ENCODE peak calls at places on chromosome 20, in nine cellular contexts. One of them, this sample, is unnamed.
A peak's percentile ranks its signal among the peaks of the same experiment; 100 is the strongest.

GRCh38 chr20:23285536-23285935 is 65.1 kb upstream of the NXT1 start:
- DNase-seq in psoas muscle: no peak
- DNase-seq in astrocyte: no peak
- DNase-seq in fibroblast of lung: no peak
- DNase-seq in esophagus squamous epithelium: no peak
- DNase-seq in bronchial epithelial cell: no peak
- DNase-seq in mesendoderm: no peak
- DNase-seq in brain microvascular endothelial cell: no peak
- DNase-seq in tibial artery: no peak
- DNase-seq in this sample: no peak

GRCh38 chr20:60921021-60921622 is 330.9 kb upstream of the CDH4 start:
- DNase-seq in psoas muscle: peak; percentile 59
- DNase-seq in astrocyte: peak; percentile 25
- DNase-seq in fibroblast of lung: no peak
- DNase-seq in esophagus squamous epithelium: no peak
- DNase-seq in bronchial epithelial cell: no peak
- DNase-seq in mesendoderm: peak; percentile 7
- DNase-seq in brain microvascular endothelial cell: no peak
- DNase-seq in tibial artery: no peak
- DNase-seq in this sample: no peak

GRCh38 chr20:46939031-46939430 is 44.4 kb downstream of the EYA2 start:
- DNase-seq in psoas muscle: no peak
- DNase-seq in astrocyte: no peak
- DNase-seq in fibroblast of lung: no peak
- DNase-seq in esophagus squamous epithelium: no peak
- DNase-seq in bronchial epithelial cell: peak; percentile 29
- DNase-seq in mesendoderm: peak; percentile 77
- DNase-seq in brain microvascular endothelial cell: no peak
- DNase-seq in tibial artery: no peak
- DNase-seq in this sample: no peak

GRCh38 chr20:60694763-60695162 is 557.3 kb upstream of the CDH4 start:
- DNase-seq in psoas muscle: no peak
- DNase-seq in astrocyte: peak; percentile 80
- DNase-seq in fibroblast of lung: peak; percentile 5
- DNase-seq in esophagus squamous epithelium: no peak
- DNase-seq in bronchial epithelial cell: peak; percentile 52
- DNase-seq in mesendoderm: peak; percentile 26
- DNase-seq in brain microvascular endothelial cell: no peak
- DNase-seq in tibial artery: no peak
- DNase-seq in this sample: no peak

GRCh38 chr20:17786221-17786718 is 86.5 kb downstream of the BANF2 start:
- DNase-seq in psoas muscle: peak; percentile 67
- DNase-seq in astrocyte: peak; percentile 75
- DNase-seq in fibroblast of lung: peak; percentile 68
- DNase-seq in esophagus squamous epithelium: no peak
- DNase-seq in bronchial epithelial cell: no peak
- DNase-seq in mesendoderm: no peak
- DNase-seq in brain microvascular endothelial cell: peak; percentile 54
- DNase-seq in tibial artery: peak; percentile 49
- DNase-seq in this sample: peak; percentile 67

GRCh38 chr20:4067600-4068261 is 52.4 kb upstream of the RNF24 start:
- DNase-seq in psoas muscle: no peak
- DNase-seq in astrocyte: peak; percentile 79
- DNase-seq in fibroblast of lung: peak; percentile 75
- DNase-seq in esophagus squamous epithelium: no peak
- DNase-seq in bronchial epithelial cell: peak; percentile 75
- DNase-seq in mesendoderm: no peak
- DNase-seq in brain microvascular endothelial cell: peak; percentile 68
- DNase-seq in tibial artery: peak; percentile 52
- DNase-seq in this sample: no peak

GRCh38 chr20:57437267-57437666 is 46.1 kb downstream of the RBM38 start:
- DNase-seq in psoas muscle: no peak
- DNase-seq in astrocyte: no peak
- DNase-seq in fibroblast of lung: no peak
- DNase-seq in esophagus squamous epithelium: no peak
- DNase-seq in bronchial epithelial cell: no peak
- DNase-seq in mesendoderm: no peak
- DNase-seq in brain microvascular endothelial cell: no peak
- DNase-seq in tibial artery: no peak
- DNase-seq in this sample: no peak

GRCh38 chr20:47099749-47100515 is 205.3 kb downstream of the EYA2 start:
- DNase-seq in psoas muscle: peak; percentile 66
- DNase-seq in astrocyte: no peak
- DNase-seq in fibroblast of lung: peak; percentile 68
- DNase-seq in esophagus squamous epithelium: no peak
- DNase-seq in bronchial epithelial cell: no peak
- DNase-seq in mesendoderm: no peak
- DNase-seq in brain microvascular endothelial cell: no peak
- DNase-seq in tibial artery: peak; percentile 49
- DNase-seq in this sample: no peak

GRCh38 chr20:21029356-21029755 is 76.8 kb downstream of the LINC00237 start:
- DNase-seq in psoas muscle: no peak
- DNase-seq in astrocyte: no peak
- DNase-seq in fibroblast of lung: no peak
- DNase-seq in esophagus squamous epithelium: no peak
- DNase-seq in bronchial epithelial cell: no peak
- DNase-seq in mesendoderm: no peak
- DNase-seq in brain microvascular endothelial cell: no peak
- DNase-seq in tibial artery: no peak
- DNase-seq in this sample: no peak

GRCh38 chr20:47326718-47327137 is 29.8 kb downstream of the ZMYND8 start:
- DNase-seq in psoas muscle: no peak
- DNase-seq in astrocyte: peak; percentile 78
- DNase-seq in fibroblast of lung: peak; percentile 39
- DNase-seq in esophagus squamous epithelium: no peak
- DNase-seq in bronchial epithelial cell: no peak
- DNase-seq in mesendoderm: no peak
- DNase-seq in brain microvascular endothelial cell: peak; percentile 91
- DNase-seq in tibial artery: no peak
- DNase-seq in this sample: no peak

GRCh38 chr20:25148181-25148981 is 47.1 kb upstream of the ENTPD6 start:
- DNase-seq in psoas muscle: peak; percentile 63
- DNase-seq in astrocyte: peak; percentile 31
- DNase-seq in fibroblast of lung: peak; percentile 50
- DNase-seq in esophagus squamous epithelium: no peak
- DNase-seq in bronchial epithelial cell: peak; percentile 12
- DNase-seq in mesendoderm: peak; percentile 22
- DNase-seq in brain microvascular endothelial cell: peak; percentile 25
- DNase-seq in tibial artery: peak; percentile 44
- DNase-seq in this sample: peak; percentile 75

DNA sequence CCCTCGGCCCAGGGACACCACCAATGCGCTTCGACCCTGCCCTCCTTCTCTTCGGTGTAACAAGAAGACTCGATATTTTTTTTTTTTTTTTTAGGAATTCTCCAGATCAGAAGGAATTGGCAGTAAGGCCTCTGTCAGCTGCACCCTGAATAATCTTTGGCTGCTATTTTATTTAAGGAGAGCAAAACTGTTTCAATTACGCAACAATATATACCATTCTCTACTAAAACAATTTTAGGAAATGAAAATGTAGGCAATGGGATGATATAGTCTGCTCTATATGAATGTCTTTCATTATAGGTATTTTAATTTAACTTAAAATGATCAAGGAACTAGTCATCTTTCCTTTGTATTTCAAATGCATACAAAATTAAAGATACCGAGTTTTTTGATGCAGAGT is 13.3 kb downstream of the ZCCHC3 start:
- DNase-seq in psoas muscle: no peak
- DNase-seq in astrocyte: no peak
- DNase-seq in fibroblast of lung: no peak
- DNase-seq in esophagus squamous epithelium: no peak
- DNase-seq in bronchial epithelial cell: no peak
- DNase-seq in mesendoderm: no peak
- DNase-seq in brain microvascular endothelial cell: no peak
- DNase-seq in tibial artery: no peak
- DNase-seq in this sample: no peak
- H3K4me3 ChIP-seq in psoas muscle: peak overlapping the region; percentile 60
- H3K4me3 ChIP-seq in astrocyte: no peak overlapping the region
- H3K4me3 ChIP-seq in fibroblast of lung: no peak overlapping the region
- H3K4me3 ChIP-seq in esophagus squamous epithelium: peak overlapping the region; percentile 67
- H3K4me3 ChIP-seq in bronchial epithelial cell: no peak overlapping the region
- H3K4me3 ChIP-seq in mesendoderm: no peak overlapping the region
- H3K4me3 ChIP-seq in brain microvascular endothelial cell: no peak overlapping the region
- H3K4me3 ChIP-seq in tibial artery: peak overlapping the region; percentile 54
- H3K4me3 ChIP-seq in this sample: peak overlapping the region; percentile 52

GRCh38 chr20:44810061-44810390 is 320 bp downstream of the RIMS4 start:
- DNase-seq in psoas muscle: no peak
- DNase-seq in astrocyte: no peak
- DNase-seq in fibroblast of lung: no peak
- DNase-seq in esophagus squamous epithelium: no peak
- DNase-seq in bronchial epithelial cell: no peak
- DNase-seq in mesendoderm: peak; percentile 25
- DNase-seq in brain microvascular endothelial cell: no peak
- DNase-seq in tibial artery: no peak
- DNase-seq in this sample: no peak
- H3K4me3 ChIP-seq in psoas muscle: peak overlapping the region; percentile 51
- H3K4me3 ChIP-seq in astrocyte: no peak overlapping the region
- H3K4me3 ChIP-seq in fibroblast of lung: no peak overlapping the region
- H3K4me3 ChIP-seq in esophagus squamous epithelium: peak overlapping the region; percentile 50
- H3K4me3 ChIP-seq in bronchial epithelial cell: no peak overlapping the region
- H3K4me3 ChIP-seq in mesendoderm: no peak overlapping the region
- H3K4me3 ChIP-seq in brain microvascular endothelial cell: no peak overlapping the region
- H3K4me3 ChIP-seq in tibial artery: peak overlapping the region; percentile 38
- H3K4me3 ChIP-seq in this sample: no peak overlapping the region

GRCh38 chr20:51385941-51386530 is 156.5 kb downstream of the NFATC2 start:
- DNase-seq in psoas muscle: no peak
- DNase-seq in astrocyte: no peak
- DNase-seq in fibroblast of lung: peak; percentile 55
- DNase-seq in esophagus squamous epithelium: no peak
- DNase-seq in bronchial epithelial cell: peak; percentile 31
- DNase-seq in mesendoderm: peak; percentile 74
- DNase-seq in brain microvascular endothelial cell: peak; percentile 38
- DNase-seq in tibial artery: no peak
- DNase-seq in this sample: no peak

GRCh38 chr20:51386586-51386985 is 155.9 kb downstream of the NFATC2 start:
- DNase-seq in psoas muscle: no peak
- DNase-seq in astrocyte: no peak
- DNase-seq in fibroblast of lung: no peak
- DNase-seq in esophagus squamous epithelium: no peak
- DNase-seq in bronchial epithelial cell: no peak
- DNase-seq in mesendoderm: no peak
- DNase-seq in brain microvascular endothelial cell: no peak
- DNase-seq in tibial artery: no peak
- DNase-seq in this sample: no peak

GRCh38 chr20:51388227-51388626 is 154.3 kb downstream of the NFATC2 start:
- DNase-seq in psoas muscle: no peak
- DNase-seq in astrocyte: peak; percentile 57
- DNase-seq in fibroblast of lung: no peak
- DNase-seq in esophagus squamous epithelium: no peak
- DNase-seq in bronchial epithelial cell: peak; percentile 87
- DNase-seq in mesendoderm: no peak
- DNase-seq in brain microvascular endothelial cell: no peak
- DNase-seq in tibial artery: no peak
- DNase-seq in this sample: no peak

GRCh38 chr20:51388756-51389542 is 153.6 kb downstream of the NFATC2 start:
- DNase-seq in psoas muscle: no peak
- DNase-seq in astrocyte: no peak
- DNase-seq in fibroblast of lung: no peak
- DNase-seq in esophagus squamous epithelium: no peak
- DNase-seq in bronchial epithelial cell: peak; percentile 18
- DNase-seq in mesendoderm: no peak
- DNase-seq in brain microvascular endothelial cell: no peak
- DNase-seq in tibial artery: no peak
- DNase-seq in this sample: no peak

DNA sequence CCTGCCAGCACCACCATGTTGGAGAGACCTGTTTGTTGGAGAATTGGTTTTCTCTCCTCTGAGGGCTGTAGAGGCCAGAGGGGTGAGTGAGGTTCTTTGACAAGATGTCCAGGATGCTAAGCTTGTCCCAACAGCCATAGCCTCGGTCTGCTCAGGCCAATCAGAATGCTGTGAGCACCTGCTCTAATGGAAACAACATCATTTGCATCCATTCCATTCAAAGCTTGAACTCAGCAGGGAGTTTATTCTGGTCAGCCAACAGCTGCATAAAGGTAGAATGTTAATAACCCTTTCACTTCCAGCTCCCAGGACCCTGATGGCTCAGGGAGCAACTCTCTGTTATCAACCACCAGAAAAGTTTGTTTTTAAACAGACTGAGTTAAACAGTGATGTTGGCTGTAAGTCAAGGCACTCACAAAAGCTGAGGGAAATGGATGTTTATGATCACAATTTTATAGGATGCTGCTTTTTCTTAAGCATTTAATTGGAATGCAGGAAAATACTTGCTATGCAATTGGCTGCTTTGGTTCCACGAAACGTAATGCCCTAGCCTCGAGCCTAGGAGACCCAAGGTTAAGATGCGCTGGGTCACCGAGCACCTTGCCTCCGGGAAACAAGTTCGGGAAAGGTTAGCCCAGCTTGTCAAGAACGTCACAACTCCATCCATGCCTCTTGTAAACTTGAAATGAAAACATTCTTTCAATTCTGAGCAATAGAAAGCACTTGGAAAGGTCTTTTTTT is 155.2 kb downstream of the NFATC2 start:
- DNase-seq in psoas muscle: no peak
- DNase-seq in astrocyte: no peak
- DNase-seq in fibroblast of lung: no peak
- DNase-seq in esophagus squamous epithelium: no peak
- DNase-seq in bronchial epithelial cell: no peak
- DNase-seq in mesendoderm: peak; percentile 70
- DNase-seq in brain microvascular endothelial cell: no peak
- DNase-seq in tibial artery: no peak
- DNase-seq in this sample: no peak
- H3K4me3 ChIP-seq in psoas muscle: no peak overlapping the region
- H3K4me3 ChIP-seq in astrocyte: no peak overlapping the region
- H3K4me3 ChIP-seq in fibroblast of lung: no peak overlapping the region
- H3K4me3 ChIP-seq in esophagus squamous epithelium: no peak overlapping the region
- H3K4me3 ChIP-seq in bronchial epithelial cell: no peak overlapping the region
- H3K4me3 ChIP-seq in mesendoderm: no peak overlapping the region
- H3K4me3 ChIP-seq in brain microvascular endothelial cell: no peak overlapping the region
- H3K4me3 ChIP-seq in tibial artery: no peak overlapping the region
- H3K4me3 ChIP-seq in this sample: no peak overlapping the region

DNA sequence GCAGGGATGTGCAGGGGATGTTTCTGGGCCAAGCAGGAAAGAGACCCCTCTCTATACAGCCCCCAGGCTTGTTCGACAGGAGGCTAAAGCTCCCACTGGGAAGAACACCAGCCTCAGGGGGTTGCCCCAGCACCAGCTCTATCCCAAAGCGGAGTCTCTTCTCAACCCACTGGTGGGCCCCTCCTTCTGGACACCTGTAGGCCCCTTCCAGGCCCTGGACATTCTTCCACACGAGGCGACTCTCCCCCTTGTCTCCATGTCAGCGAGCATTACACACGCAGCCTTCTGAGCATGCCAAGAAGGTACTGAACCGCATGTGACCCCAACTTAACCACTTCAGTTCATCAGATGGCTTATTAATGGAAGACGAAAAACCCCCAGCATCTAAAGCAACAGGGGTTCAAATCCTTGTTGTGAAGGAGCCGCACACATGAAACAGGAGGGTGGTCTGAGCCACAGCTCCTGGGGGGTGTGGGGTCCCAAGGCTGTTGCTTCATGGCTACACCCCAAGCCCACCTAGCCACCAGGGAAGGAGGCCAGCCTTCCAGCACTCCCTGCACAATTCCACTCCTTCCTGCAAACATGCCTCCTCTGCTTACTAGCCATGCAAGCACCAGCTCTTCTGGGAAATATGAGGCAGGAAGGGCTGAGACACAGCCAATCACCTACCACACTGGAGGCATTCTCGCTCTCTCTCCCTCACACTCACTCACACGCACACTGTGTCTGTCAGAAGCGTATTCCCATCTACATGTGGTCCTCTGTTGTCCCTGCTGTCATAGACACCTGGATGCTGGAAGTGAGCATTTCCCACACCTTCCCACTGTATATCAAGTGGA is 104.6 kb downstream of the NOL4L start:
- DNase-seq in psoas muscle: no peak
- DNase-seq in astrocyte: no peak
- DNase-seq in fibroblast of lung: no peak
- DNase-seq in esophagus squamous epithelium: no peak
- DNase-seq in bronchial epithelial cell: no peak
- DNase-seq in mesendoderm: no peak
- DNase-seq in brain microvascular endothelial cell: no peak
- DNase-seq in tibial artery: no peak
- DNase-seq in this sample: no peak
- H3K4me3 ChIP-seq in psoas muscle: peak overlapping the region; percentile 74
- H3K4me3 ChIP-seq in astrocyte: peak overlapping the region; percentile 0
- H3K4me3 ChIP-seq in fibroblast of lung: no peak overlapping the region
- H3K4me3 ChIP-seq in esophagus squamous epithelium: peak overlapping the region; percentile 90
- H3K4me3 ChIP-seq in bronchial epithelial cell: no peak overlapping the region
- H3K4me3 ChIP-seq in mesendoderm: no peak overlapping the region
- H3K4me3 ChIP-seq in brain microvascular endothelial cell: peak overlapping the region; percentile 79
- H3K4me3 ChIP-seq in tibial artery: no peak overlapping the region
- H3K4me3 ChIP-seq in this sample: no peak overlapping the region